ENCODE peak calls at places on chromosomes 16 and 17, in four cellular contexts. S is cardiac fibroblast; J is CD8-positive, alpha-beta T cell; R is stomach. L is an unnamed sample.

GRCh38 chr16:49594706-49595534 is 221.3 kb downstream of the C16orf78 start:
- DNase-seq in S (no peak), J (no peak), R (peak), L (no peak)

GRCh38 chr17:48626470-48627241 is 498 bp upstream of the HOXB9 start:
- DNase-seq in S (no peak), J (no peak), R (no peak), L (no peak)

GRCh38 chr16:442976-443375 is 17.5 kb downstream of the RAB11FIP3 start:
- DNase-seq in S (no peak), J (no peak), R (no peak), L (no peak)

GRCh38 chr17:40190197-40191021 is 13.1 kb downstream of the RAPGEFL1 start:
- DNase-seq in S (no peak), J (no peak), R (no peak), L (no peak)

GRCh38 chr16:84947996-84948854 is 63.1 kb downstream of the ZDHHC7 start:
- DNase-seq in S (no peak), J (no peak), R (no peak), L (no peak)

GRCh38 chr17:57623620-57624019 is 121.5 kb downstream of the CCDC182 start:
- DNase-seq in S (no peak), J (no peak), R (no peak), L (no peak)

GRCh38 chr17:52383493-52384100 is 225.1 kb upstream of the CA10 start:
- DNase-seq in S (peak), J (no peak), R (peak), L (no peak)

GRCh38 chr16:23182206-23182674 is 305 bp upstream of the SCNN1G start:
- DNase-seq in S (peak), J (peak), R (peak), L (peak)

GRCh38 chr17:49995055-49995738 is at the start of gene DLX3:
- DNase-seq in S (peak), J (no peak), R (peak), L (no peak)

GRCh38 chr17:36992701-36993100 is 43.9 kb downstream of the AATF start:
- DNase-seq in S (no peak), J (no peak), R (peak), L (no peak)

GRCh38 chr17:40961586-40961985 is 5.2 kb downstream of the KRT39 start:
- DNase-seq in S (no peak), J (no peak), R (no peak), L (no peak)

GRCh38 chr16:79009911-79010310 is 590.6 kb downstream of the MAF start:
- DNase-seq in S (no peak), J (no peak), R (no peak), L (no peak)

GRCh38 chr17:78304549-78305037 is 55.3 kb downstream of the SOCS3 start:
- DNase-seq in S (no peak), J (no peak), R (no peak), L (no peak)

GRCh38 chr16:12260647-12261262 is 284.2 kb downstream of the SNX29 start:
- DNase-seq in S (peak), J (no peak), R (no peak), L (no peak)

GRCh38 chr17:20922128-20922670 is 120.6 kb downstream of the USP22 start:
- DNase-seq in S (peak), J (no peak), R (no peak), L (no peak)

GRCh38 chr17:33113281-33114010 is 121.8 kb downstream of the SPACA3 start:
- DNase-seq in S (peak), J (no peak), R (no peak), L (no peak)

GRCh38 chr16:15946257-15947044 is 3.0 kb upstream of the ABCC1 start:
- DNase-seq in S (peak), J (no peak), R (no peak), L (no peak)

GRCh38 chr17:17669081-17669850 is 12.0 kb upstream of the RAI1 start:
- DNase-seq in S (no peak), J (no peak), R (no peak), L (no peak)

GRCh38 chr17:58534331-58534730 is 19.9 kb upstream of the MTMR4 start:
- DNase-seq in S (no peak), J (no peak), R (no peak), L (no peak)

GRCh38 chr17:29749045-29749825 is 126.5 kb upstream of the CORO6 start:
- DNase-seq in S (peak), J (no peak), R (no peak), L (no peak)

GRCh38 chr16:3789375-3790067 is 72.2 kb upstream of the TRAP1 start:
- DNase-seq in S (no peak), J (no peak), R (no peak), L (no peak)

GRCh38 chr16:3791701-3792100 is 74.4 kb upstream of the TRAP1 start:
- DNase-seq in S (no peak), J (no peak), R (no peak), L (no peak)

GRCh38 chr16:3792472-3793012 is 75.2 kb upstream of the TRAP1 start:
- DNase-seq in S (no peak), J (no peak), R (no peak), L (no peak)

GRCh38 chr16:3797473-3797872 is 80.1 kb upstream of the TRAP1 start:
- DNase-seq in S (no peak), J (no peak), R (no peak), L (no peak)

GRCh38 chr16:3793161-3793576 is 75.8 kb upstream of the TRAP1 start:
- DNase-seq in S (peak), J (no peak), R (no peak), L (no peak)
- TF ChIP-seq CTCF in S (no peak), J (no peak), R (no peak), L (no peak)

GRCh38 chr17:6420173-6420641 is 14.7 kb downstream of the AIPL1 start:
- DNase-seq in S (peak), J (no peak), R (no peak), L (no peak)
- TF ChIP-seq CTCF in S (peak), J (no peak), R (peak), L (peak)

DNA sequence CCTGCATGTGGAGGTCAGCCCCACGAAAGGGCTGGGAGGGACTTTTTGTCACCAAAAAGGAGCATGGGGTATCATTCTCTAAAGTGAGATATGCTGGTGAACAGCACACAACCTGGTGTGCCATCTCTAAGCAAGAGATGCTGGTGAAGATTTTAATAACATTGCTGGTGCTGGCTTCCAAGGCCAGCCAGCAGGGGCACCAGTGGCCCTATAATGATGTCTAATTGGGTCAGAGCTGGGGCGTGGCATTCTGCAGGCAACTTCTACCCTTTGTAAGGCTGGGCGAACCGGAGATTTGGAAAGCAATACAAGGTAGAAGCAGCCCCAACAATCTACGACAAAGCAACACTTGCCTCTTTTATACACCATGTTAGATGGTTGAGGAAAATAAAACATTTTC is 16.8 kb downstream of the SDR42E1 start:
- DNase-seq in S (no peak), J (no peak), R (no peak), L (no peak)
- TF ChIP-seq CTCF in S (peak), J (no peak), R (no peak), L (peak)

GRCh38 chr16:14003119-14003570 is 68.0 kb upstream of the MRTFB start:
- DNase-seq in S (peak), J (no peak), R (no peak), L (no peak)
- TF ChIP-seq CTCF in S (no peak), J (no peak), R (no peak), L (no peak)

GRCh38 chr17:63446218-63446980 is at the start of gene CYB561:
- DNase-seq in S (no peak), J (peak), R (peak), L (peak)
- TF ChIP-seq CTCF in S (no peak), J (peak), R (peak), L (no peak)

GRCh38 chr17:44005865-44006580 is 1.6 kb downstream of the NAGS start:
- DNase-seq in S (no peak), J (no peak), R (peak), L (no peak)

GRCh38 chr17:44008205-44008909 is 3.9 kb downstream of the NAGS start:
- DNase-seq in S (no peak), J (no peak), R (no peak), L (no peak)

GRCh38 chr17:44006581-44007345 is 2.3 kb downstream of the NAGS start:
- DNase-seq in S (peak), J (peak), R (peak), L (peak)

GRCh38 chr17:44005527-44005864 is 1.1 kb downstream of the NAGS start:
- DNase-seq in S (no peak), J (no peak), R (no peak), L (no peak)

DNA sequence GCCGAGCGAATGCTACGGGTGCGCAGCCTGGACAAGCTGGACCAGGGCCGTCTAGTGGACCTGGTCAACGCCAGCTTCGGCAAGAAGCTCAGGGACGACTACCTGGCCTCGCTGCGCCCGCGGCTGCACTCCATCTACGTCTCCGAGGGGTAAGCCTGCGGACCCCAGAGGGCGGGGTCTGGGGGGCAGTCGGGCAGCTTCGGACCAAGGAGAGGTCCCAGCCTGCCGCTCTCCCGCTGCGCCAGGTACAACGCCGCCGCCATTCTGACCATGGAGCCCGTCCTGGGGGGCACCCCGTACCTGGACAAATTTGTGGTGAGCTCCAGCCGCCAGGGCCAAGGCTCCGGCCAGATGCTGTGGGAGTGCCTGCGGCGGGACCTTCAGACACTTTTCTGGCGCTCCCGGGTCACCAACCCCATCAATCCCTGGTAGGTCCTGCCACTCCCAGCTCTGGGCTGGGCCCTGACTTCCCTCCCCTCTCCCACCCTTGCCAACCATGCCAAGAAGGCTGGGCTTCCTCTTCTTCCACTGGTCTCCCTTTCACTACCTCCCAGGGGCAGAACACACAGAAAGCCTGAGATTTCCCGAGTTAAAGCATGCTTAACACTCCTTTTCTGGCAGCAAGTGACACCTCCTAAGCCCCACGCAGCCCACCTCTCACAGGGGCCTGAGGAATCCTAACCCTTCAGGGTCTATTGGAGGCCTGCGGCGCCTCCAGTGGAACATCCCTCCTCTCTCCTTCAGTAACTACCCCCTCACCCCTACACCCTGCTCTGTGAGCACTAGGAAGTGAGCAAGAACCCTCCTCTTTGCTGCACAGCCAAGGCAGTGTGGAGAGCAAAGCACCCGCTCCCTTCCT is 3.2 kb downstream of the NAGS start:
- DNase-seq in S (no peak), J (no peak), R (no peak), L (no peak)
- TF ChIP-seq CTCF in S (no peak), J (no peak), R (no peak), L (no peak)

GRCh38 chr17:7841622-7842379 is 7.8 kb downstream of the KDM6B start:
- DNase-seq in S (peak), J (peak), R (peak), L (peak)
- TF ChIP-seq CTCF in S (no peak), J (no peak), R (peak), L (no peak)

GRCh38 chr17:45925311-45925710 is 31.0 kb downstream of the MAPT start:
- DNase-seq in S (no peak), J (no peak), R (no peak), L (no peak)
- TF ChIP-seq CTCF in S (no peak), J (no peak), R (no peak), L (no peak)

GRCh38 chr16:11042205-11042604 is 97.8 kb downstream of the CLEC16A start:
- DNase-seq in S (no peak), J (no peak), R (no peak), L (no peak)

GRCh38 chr16:11045846-11046245 is 101.5 kb downstream of the CLEC16A start:
- DNase-seq in S (peak), J (no peak), R (no peak), L (no peak)

GRCh38 chr16:11047057-11047456 is 102.7 kb downstream of the CLEC16A start:
- DNase-seq in S (peak), J (no peak), R (no peak), L (no peak)

GRCh38 chr16:11047939-11048500 is 103.7 kb downstream of the CLEC16A start:
- DNase-seq in S (no peak), J (no peak), R (no peak), L (no peak)

GRCh38 chr16:11045441-11045840 is 101.1 kb downstream of the CLEC16A start:
- DNase-seq in S (no peak), J (no peak), R (no peak), L (no peak)
- TF ChIP-seq CTCF in S (no peak), J (no peak), R (no peak), L (no peak)

DNA sequence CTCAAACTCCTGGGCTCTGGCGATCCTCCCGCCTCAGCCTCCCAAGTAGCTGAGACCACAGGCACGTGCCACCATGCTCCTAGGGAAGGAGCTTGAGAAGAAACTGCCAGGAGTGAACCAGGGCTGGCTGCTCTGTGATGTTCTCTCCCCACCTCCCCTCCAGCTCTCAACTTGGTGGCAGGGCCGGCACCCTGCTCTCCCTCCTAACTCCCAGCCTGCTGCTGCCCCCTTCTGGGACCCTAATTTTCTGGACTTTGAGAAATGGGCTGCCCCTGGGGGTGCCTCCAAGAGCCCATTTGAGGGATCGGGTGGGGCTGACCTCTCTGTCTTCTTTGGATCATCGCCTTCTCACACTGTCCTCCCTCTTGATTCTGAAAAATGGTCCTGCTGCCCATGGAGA is 14.9 kb upstream of the STAT3 start:
- DNase-seq in S (no peak), J (peak), R (peak), L (peak)
- TF ChIP-seq CTCF in S (no peak), J (peak), R (no peak), L (peak)